ENCODE peak calls at places on chromosomes 6 and 20, in six cellular contexts. One of them, this sample, is unnamed.

GRCh38 chr20:6635034-6635736 is 132.3 kb upstream of the BMP2 start:
- DNase-seq in HCT116: no peak
- DNase-seq in breast epithelium: no peak
- DNase-seq in transverse colon: no peak
- DNase-seq in upper lobe of left lung: no peak
- DNase-seq in Panc1: no peak
- DNase-seq in this sample: no peak

GRCh38 chr6:72031471-72031870 is 145.1 kb downstream of the RIMS1 start:
- DNase-seq in breast epithelium: no peak
- DNase-seq in Panc1: no peak
- DNase-seq in upper lobe of left lung: no peak
- DNase-seq in HCT116: no peak
- DNase-seq in transverse colon: no peak
- DNase-seq in this sample: no peak

GRCh38 chr20:24157213-24157612 is 168.6 kb upstream of the GGTLC1 start:
- DNase-seq in breast epithelium: no peak
- DNase-seq in upper lobe of left lung: no peak
- DNase-seq in HCT116: no peak
- DNase-seq in Panc1: no peak
- DNase-seq in transverse colon: no peak
- DNase-seq in this sample: no peak

GRCh38 chr6:21033575-21034026 is 499.3 kb downstream of the CDKAL1 start:
- DNase-seq in breast epithelium: no peak
- DNase-seq in transverse colon: no peak
- DNase-seq in Panc1: no peak
- DNase-seq in HCT116: no peak
- DNase-seq in upper lobe of left lung: no peak
- DNase-seq in this sample: no peak

GRCh38 chr6:136826216-136826615 is 3.8 kb downstream of the PEX7 start:
- DNase-seq in Panc1: no peak
- DNase-seq in upper lobe of left lung: peak; percentile 36
- DNase-seq in HCT116: no peak
- DNase-seq in breast epithelium: no peak
- DNase-seq in transverse colon: no peak
- DNase-seq in this sample: no peak

GRCh38 chr6:98747960-98748359 is 86.4 kb upstream of the POU3F2 start:
- DNase-seq in Panc1: no peak
- DNase-seq in breast epithelium: no peak
- DNase-seq in HCT116: no peak
- DNase-seq in transverse colon: no peak
- DNase-seq in upper lobe of left lung: no peak
- DNase-seq in this sample: no peak

GRCh38 chr20:47358672-47359532 is 2.4 kb upstream of the ZMYND8 start:
- DNase-seq in breast epithelium: peak; percentile 83
- DNase-seq in upper lobe of left lung: peak; percentile 91
- DNase-seq in HCT116: peak; percentile 49
- DNase-seq in transverse colon: peak; percentile 88
- DNase-seq in Panc1: peak; percentile 64
- DNase-seq in this sample: peak; percentile 72

GRCh38 chr20:50213531-50214106 is 23.0 kb downstream of the CEBPB start:
- DNase-seq in breast epithelium: no peak
- DNase-seq in upper lobe of left lung: no peak
- DNase-seq in HCT116: no peak
- DNase-seq in Panc1: no peak
- DNase-seq in transverse colon: no peak
- DNase-seq in this sample: no peak

GRCh38 chr20:46572181-46572580 is 21.7 kb upstream of the OCSTAMP start:
- DNase-seq in HCT116: no peak
- DNase-seq in breast epithelium: no peak
- DNase-seq in upper lobe of left lung: peak; percentile 27
- DNase-seq in transverse colon: no peak
- DNase-seq in Panc1: no peak
- DNase-seq in this sample: no peak

GRCh38 chr6:56663344-56663743 is 20.7 kb upstream of the DST start:
- DNase-seq in breast epithelium: no peak
- DNase-seq in Panc1: peak; percentile 86
- DNase-seq in upper lobe of left lung: no peak
- DNase-seq in transverse colon: peak; percentile 40
- DNase-seq in HCT116: no peak
- DNase-seq in this sample: no peak

GRCh38 chr20:7851031-7851490 is 89.2 kb downstream of the HAO1 start:
- DNase-seq in Panc1: no peak
- DNase-seq in transverse colon: no peak
- DNase-seq in breast epithelium: no peak
- DNase-seq in HCT116: no peak
- DNase-seq in upper lobe of left lung: no peak
- DNase-seq in this sample: no peak

GRCh38 chr6:163457637-163458561 is 43.4 kb downstream of the QKI start:
- DNase-seq in breast epithelium: no peak
- DNase-seq in HCT116: no peak
- DNase-seq in upper lobe of left lung: peak; percentile 61
- DNase-seq in transverse colon: peak; percentile 11
- DNase-seq in Panc1: peak; percentile 15
- DNase-seq in this sample: peak; percentile 26

GRCh38 chr6:13929196-13929595 is 4.4 kb downstream of the RNF182 start:
- DNase-seq in Panc1: no peak
- DNase-seq in HCT116: no peak
- DNase-seq in breast epithelium: no peak
- DNase-seq in transverse colon: no peak
- DNase-seq in upper lobe of left lung: no peak
- DNase-seq in this sample: no peak
- TF ChIP-seq POLR2AphosphoS5 in Panc1: no peak
- TF ChIP-seq POLR2AphosphoS5 in HCT116: no peak
- TF ChIP-seq POLR2AphosphoS5 in breast epithelium: no peak
- TF ChIP-seq POLR2AphosphoS5 in transverse colon: no peak
- TF ChIP-seq POLR2AphosphoS5 in upper lobe of left lung: no peak
- TF ChIP-seq POLR2AphosphoS5 in this sample: no peak

GRCh38 chr6:11764250-11764604 is 14.4 kb downstream of the ADTRP start:
- DNase-seq in transverse colon: no peak
- DNase-seq in breast epithelium: no peak
- DNase-seq in HCT116: no peak
- DNase-seq in Panc1: no peak
- DNase-seq in upper lobe of left lung: no peak
- DNase-seq in this sample: no peak

GRCh38 chr6:11761744-11762620 is 16.6 kb downstream of the ADTRP start:
- DNase-seq in transverse colon: peak; percentile 77
- DNase-seq in breast epithelium: no peak
- DNase-seq in upper lobe of left lung: no peak
- DNase-seq in HCT116: no peak
- DNase-seq in Panc1: no peak
- DNase-seq in this sample: no peak

GRCh38 chr6:11766056-11766455 is 12.5 kb downstream of the ADTRP start:
- DNase-seq in breast epithelium: no peak
- DNase-seq in upper lobe of left lung: no peak
- DNase-seq in HCT116: no peak
- DNase-seq in Panc1: no peak
- DNase-seq in transverse colon: no peak
- DNase-seq in this sample: no peak

GRCh38 chr6:11762782-11763459 is 15.7 kb downstream of the ADTRP start:
- DNase-seq in transverse colon: no peak
- DNase-seq in Panc1: no peak
- DNase-seq in breast epithelium: no peak
- DNase-seq in upper lobe of left lung: no peak
- DNase-seq in HCT116: no peak
- DNase-seq in this sample: no peak

DNA sequence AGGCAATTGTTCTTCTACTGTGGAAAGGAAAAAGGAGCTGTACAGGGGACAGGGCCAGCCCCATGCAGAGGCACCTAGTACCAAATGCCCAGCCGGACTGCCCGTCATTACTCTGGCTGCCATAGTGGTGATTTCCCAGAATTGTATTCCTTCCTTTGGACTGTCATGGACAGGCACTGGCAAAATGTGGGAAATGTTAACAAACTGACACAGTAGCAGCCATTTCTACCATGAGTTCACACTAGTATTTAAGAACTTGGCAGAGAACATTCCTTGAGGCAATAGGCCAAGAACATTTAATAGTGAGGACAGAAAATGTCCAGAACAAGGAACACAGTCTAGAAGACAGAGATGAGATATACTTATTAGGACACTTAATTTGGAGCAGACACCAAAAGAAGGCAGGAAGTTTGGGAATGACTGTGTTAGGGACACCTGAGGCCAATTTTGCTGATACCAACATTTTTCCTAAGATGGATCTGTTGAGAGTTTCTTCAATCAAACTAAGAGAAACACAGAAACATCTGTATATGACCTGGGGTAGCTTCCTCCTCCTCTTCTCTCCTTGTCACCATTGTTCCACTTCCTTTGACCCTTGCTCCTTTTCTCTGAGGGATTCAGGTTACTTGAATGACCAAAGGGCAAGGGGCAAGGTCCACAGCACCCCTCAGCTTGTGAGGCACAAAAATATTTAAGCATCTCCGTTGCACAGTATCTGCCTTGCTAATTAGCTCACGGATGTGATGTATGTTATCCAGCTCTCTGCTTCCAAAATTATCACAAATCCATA is 14.9 kb downstream of the ADTRP start:
- DNase-seq in HCT116: no peak
- DNase-seq in breast epithelium: no peak
- DNase-seq in upper lobe of left lung: no peak
- DNase-seq in transverse colon: no peak
- DNase-seq in Panc1: no peak
- DNase-seq in this sample: no peak
- TF ChIP-seq POLR2AphosphoS5 in HCT116: no peak
- TF ChIP-seq POLR2AphosphoS5 in breast epithelium: no peak
- TF ChIP-seq POLR2AphosphoS5 in upper lobe of left lung: no peak
- TF ChIP-seq POLR2AphosphoS5 in transverse colon: peak; percentile 62
- TF ChIP-seq POLR2AphosphoS5 in Panc1: no peak
- TF ChIP-seq POLR2AphosphoS5 in this sample: no peak

DNA sequence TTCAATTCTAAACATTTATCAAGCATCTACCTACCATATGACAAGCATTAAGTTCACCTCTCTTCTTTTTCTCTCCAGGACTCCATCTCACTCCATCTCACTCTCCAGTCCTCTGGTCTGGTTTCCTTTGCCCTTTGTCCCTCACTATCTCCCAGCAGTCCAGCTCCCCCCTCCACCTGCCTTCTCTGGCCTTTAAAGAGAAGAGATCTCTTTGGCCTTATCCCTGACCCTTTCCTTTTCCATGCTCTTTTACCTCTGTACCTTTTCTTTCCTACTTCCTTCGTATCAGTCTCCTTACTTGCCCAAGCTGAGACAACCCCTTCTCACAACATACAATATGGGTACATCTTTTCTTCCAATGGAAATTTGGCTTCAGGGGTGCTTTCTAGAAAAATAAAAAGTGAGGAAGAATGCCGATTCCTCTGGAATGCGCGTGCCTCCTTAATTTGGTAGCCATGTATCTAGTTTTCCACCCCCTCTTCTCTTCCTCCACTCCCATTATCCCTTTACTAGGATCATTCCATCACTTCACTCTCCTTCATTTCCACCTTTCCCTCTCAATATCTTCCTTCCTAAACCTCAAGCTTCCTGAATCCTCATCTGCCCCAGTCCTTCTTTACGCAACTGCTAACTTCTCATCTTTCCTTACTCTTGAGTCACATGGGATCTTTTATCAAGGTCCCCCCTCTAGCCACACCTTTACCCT is 745 bp upstream of the AGPAT1 start:
- DNase-seq in HCT116: no peak
- DNase-seq in transverse colon: no peak
- DNase-seq in upper lobe of left lung: no peak
- DNase-seq in breast epithelium: no peak
- DNase-seq in Panc1: no peak
- DNase-seq in this sample: no peak
- TF ChIP-seq POLR2AphosphoS5 in HCT116: no peak
- TF ChIP-seq POLR2AphosphoS5 in transverse colon: no peak
- TF ChIP-seq POLR2AphosphoS5 in upper lobe of left lung: no peak
- TF ChIP-seq POLR2AphosphoS5 in breast epithelium: no peak
- TF ChIP-seq POLR2AphosphoS5 in Panc1: no peak
- TF ChIP-seq POLR2AphosphoS5 in this sample: no peak

GRCh38 chr20:17837179-17837578 is 131.4 kb downstream of the SNX5 start:
- DNase-seq in Panc1: no peak
- DNase-seq in upper lobe of left lung: no peak
- DNase-seq in HCT116: no peak
- DNase-seq in transverse colon: no peak
- DNase-seq in breast epithelium: no peak
- DNase-seq in this sample: no peak

GRCh38 chr20:17833036-17833674 is 133.4 kb downstream of the BANF2 start:
- DNase-seq in transverse colon: no peak
- DNase-seq in upper lobe of left lung: no peak
- DNase-seq in HCT116: no peak
- DNase-seq in Panc1: no peak
- DNase-seq in breast epithelium: no peak
- DNase-seq in this sample: no peak

GRCh38 chr20:17835240-17835940 is 133.2 kb downstream of the SNX5 start:
- DNase-seq in HCT116: peak; percentile 55
- DNase-seq in Panc1: peak; percentile 51
- DNase-seq in upper lobe of left lung: no peak
- DNase-seq in breast epithelium: peak; percentile 79
- DNase-seq in transverse colon: peak; percentile 41
- DNase-seq in this sample: no peak

GRCh38 chr20:17834804-17835203 is 133.8 kb downstream of the SNX5 start:
- DNase-seq in transverse colon: no peak
- DNase-seq in Panc1: no peak
- DNase-seq in HCT116: no peak
- DNase-seq in breast epithelium: no peak
- DNase-seq in upper lobe of left lung: no peak
- DNase-seq in this sample: no peak

DNA sequence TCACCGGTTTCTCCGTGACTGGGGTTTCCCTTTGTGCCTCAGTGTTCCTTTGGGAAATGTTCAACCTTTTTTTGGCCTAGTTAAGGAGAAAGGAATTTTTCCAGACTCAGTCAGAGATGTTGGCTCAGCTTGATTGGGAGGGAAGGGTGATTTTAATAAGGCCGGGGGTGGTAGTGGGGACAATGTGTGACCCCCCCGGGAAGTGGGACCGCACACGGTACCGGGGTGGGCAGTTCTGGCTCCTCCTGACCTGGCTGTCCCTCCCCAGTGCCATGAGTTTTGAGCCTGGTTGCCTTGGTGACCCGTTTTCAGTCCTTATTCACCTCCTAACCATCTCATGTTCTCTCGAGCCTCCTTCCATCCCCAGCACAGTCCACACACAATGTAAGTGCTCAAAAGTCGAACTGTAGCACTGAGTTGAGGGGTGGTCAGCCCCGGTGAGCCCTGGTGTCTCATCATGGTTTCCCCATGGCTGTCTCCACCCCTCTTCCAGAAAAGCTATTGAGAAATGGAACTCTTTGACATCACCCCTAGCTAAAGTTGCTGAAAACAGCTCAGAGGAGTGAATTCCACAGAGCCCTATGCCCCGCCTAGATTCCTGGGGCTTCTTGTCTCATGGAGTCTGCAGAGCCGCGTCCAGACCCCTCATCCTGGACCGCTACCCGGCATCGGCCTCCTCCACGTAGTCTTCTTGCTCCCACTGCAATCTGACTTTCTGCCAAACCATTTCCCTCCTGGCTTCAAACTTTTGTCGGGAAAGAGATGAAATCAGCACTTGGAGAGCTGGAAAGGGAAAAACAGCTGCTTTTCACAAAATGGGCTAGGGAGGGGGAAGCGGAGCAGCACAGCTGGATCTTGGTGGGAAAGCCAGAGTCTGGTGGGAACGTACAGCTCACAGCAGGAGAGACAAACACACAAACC is 132.4 kb downstream of the SNX5 start:
- DNase-seq in transverse colon: peak; percentile 47
- DNase-seq in upper lobe of left lung: no peak
- DNase-seq in HCT116: no peak
- DNase-seq in breast epithelium: no peak
- DNase-seq in Panc1: no peak
- DNase-seq in this sample: no peak
- TF ChIP-seq POLR2AphosphoS5 in transverse colon: no peak
- TF ChIP-seq POLR2AphosphoS5 in upper lobe of left lung: peak; percentile 11
- TF ChIP-seq POLR2AphosphoS5 in HCT116: no peak
- TF ChIP-seq POLR2AphosphoS5 in breast epithelium: no peak
- TF ChIP-seq POLR2AphosphoS5 in Panc1: no peak
- TF ChIP-seq POLR2AphosphoS5 in this sample: no peak

This sample was measured in HL-60.